ENCODE peak calls at places on chromosomes 4 and X, in five cellular contexts. I is effector memory CD4-positive, alpha-beta T cell; X is lung; Y is MG63; R is aorta. H is an unnamed sample.

GRCh38 chr4:140038031-140038533 is 115.9 kb downstream of the MAML3 start:
- DNase-seq in I (no peak), X (no peak), Y (no peak), R (no peak), H (no peak)

GRCh38 chr4:37685726-37686372 is 327 bp downstream of the RELL1 start:
- DNase-seq in I (peak; percentile 38), X (peak; percentile 48), Y (peak; percentile 48), R (peak; percentile 74), H (peak; percentile 58)

GRCh38 chr4:153616005-153616555 is 68.0 kb upstream of the TLR2 start:
- DNase-seq in I (no peak), X (no peak), Y (no peak), R (no peak), H (no peak)

GRCh38 chr4:83552924-83553323 is 17.0 kb downstream of the GPAT3 start:
- DNase-seq in I (no peak), X (no peak), Y (no peak), R (no peak), H (no peak)

GRCh38 chrX:149499766-149500165 is 5.3 kb downstream of the IDS start:
- DNase-seq in I (no peak), X (no peak), Y (no peak), R (no peak), H (no peak)

GRCh38 chr4:17667253-17667652 is 52.8 kb downstream of the MED28 start:
- DNase-seq in I (no peak), X (no peak), Y (no peak), R (no peak), H (no peak)

GRCh38 chr4:108068422-108068821 is 78.7 kb downstream of the HADH start:
- DNase-seq in I (no peak), X (no peak), Y (no peak), R (no peak), H (no peak)

GRCh38 chrX:110218591-110218990 is 99.3 kb downstream of the AMMECR1 start:
- DNase-seq in I (no peak), X (no peak), Y (no peak), R (no peak), H (no peak)

GRCh38 chr4:44145868-44146267 is 302.7 kb downstream of the KCTD8 start:
- DNase-seq in I (no peak), X (no peak), Y (no peak), R (no peak), H (no peak)

GRCh38 chr4:30716158-30716557 is 4.0 kb upstream of the PCDH7 start:
- DNase-seq in I (no peak), X (no peak), Y (no peak), R (no peak), H (no peak)

GRCh38 chr4:76311896-76312331 is 5.4 kb downstream of the STBD1 start:
- DNase-seq in I (no peak), X (no peak), Y (no peak), R (no peak), H (no peak)

GRCh38 chrX:11423362-11423818 is 130.2 kb downstream of the AMELX start:
- DNase-seq in I (no peak), X (peak; percentile 33), Y (peak; percentile 48), R (peak; percentile 65), H (no peak)

GRCh38 chr4:87031946-87032345 is 97.1 kb downstream of the AFF1 start:
- DNase-seq in I (no peak), X (no peak), Y (no peak), R (no peak), H (no peak)

GRCh38 chrX:152220612-152221011 is 82.2 kb upstream of the MAGEA10 start:
- DNase-seq in I (no peak), X (no peak), Y (peak; percentile 5), R (no peak), H (no peak)

GRCh38 chr4:87541521-87541920 is 12.3 kb upstream of the SPARCL1 start:
- DNase-seq in I (no peak), X (no peak), Y (no peak), R (no peak), H (no peak)

GRCh38 chr4:147286846-147287587 is 193.9 kb upstream of the EDNRA start:
- DNase-seq in I (no peak), X (no peak), Y (no peak), R (no peak), H (no peak)

GRCh38 chrX:2552621-2553297 is 52.0 kb upstream of the DHRSX start:
- DNase-seq in I (no peak), X (no peak), Y (no peak), R (no peak), H (no peak)

GRCh38 chr4:56870927-56871326 is 36.8 kb upstream of the REST start:
- DNase-seq in I (no peak), X (no peak), Y (no peak), R (no peak), H (no peak)

GRCh38 chrX:21975827-21976226 is 35.3 kb downstream of the SMS start:
- DNase-seq in I (no peak), X (no peak), Y (no peak), R (no peak), H (no peak)

GRCh38 chr4:112075129-112075753 is 70.0 kb upstream of the FAM241A start:
- DNase-seq in I (no peak), X (peak; percentile 30), Y (no peak), R (no peak), H (no peak)

GRCh38 chrX:91414710-91415109 is 19.9 kb upstream of the PABPC5 start:
- DNase-seq in I (no peak), X (no peak), Y (no peak), R (no peak), H (no peak)

GRCh38 chr4:33465565-33465964 is 2745.4 kb downstream of the PCDH7 start:
- DNase-seq in I (no peak), X (no peak), Y (no peak), R (no peak), H (no peak)

GRCh38 chrX:49172280-49172780 is 632 bp downstream of the PLP2 start:
- DNase-seq in I (peak; percentile 52), X (peak; percentile 70), Y (peak; percentile 77), R (peak; percentile 74), H (peak; percentile 67)

GRCh38 chr4:76892601-76893000 is 5.3 kb downstream of the SOWAHB start:
- DNase-seq in I (no peak), X (no peak), Y (no peak), R (no peak), H (no peak)

GRCh38 chr4:39637572-39638357 is 900 bp downstream of the SMIM14 start:
- DNase-seq in I (no peak), X (peak; percentile 63), Y (peak; percentile 52), R (peak; percentile 74), H (peak; percentile 60)

GRCh38 chr4:65668201-65669007 is 1.9 kb downstream of the EPHA5 start:
- DNase-seq in I (no peak), X (no peak), Y (peak; percentile 63), R (peak; percentile 30), H (no peak)
- H3K4me3 ChIP-seq in I (no peak overlapping the region), X (no peak overlapping the region), Y (peak overlapping the region; percentile 81), R (no peak overlapping the region), H (peak overlapping the region; percentile 61)

DNA sequence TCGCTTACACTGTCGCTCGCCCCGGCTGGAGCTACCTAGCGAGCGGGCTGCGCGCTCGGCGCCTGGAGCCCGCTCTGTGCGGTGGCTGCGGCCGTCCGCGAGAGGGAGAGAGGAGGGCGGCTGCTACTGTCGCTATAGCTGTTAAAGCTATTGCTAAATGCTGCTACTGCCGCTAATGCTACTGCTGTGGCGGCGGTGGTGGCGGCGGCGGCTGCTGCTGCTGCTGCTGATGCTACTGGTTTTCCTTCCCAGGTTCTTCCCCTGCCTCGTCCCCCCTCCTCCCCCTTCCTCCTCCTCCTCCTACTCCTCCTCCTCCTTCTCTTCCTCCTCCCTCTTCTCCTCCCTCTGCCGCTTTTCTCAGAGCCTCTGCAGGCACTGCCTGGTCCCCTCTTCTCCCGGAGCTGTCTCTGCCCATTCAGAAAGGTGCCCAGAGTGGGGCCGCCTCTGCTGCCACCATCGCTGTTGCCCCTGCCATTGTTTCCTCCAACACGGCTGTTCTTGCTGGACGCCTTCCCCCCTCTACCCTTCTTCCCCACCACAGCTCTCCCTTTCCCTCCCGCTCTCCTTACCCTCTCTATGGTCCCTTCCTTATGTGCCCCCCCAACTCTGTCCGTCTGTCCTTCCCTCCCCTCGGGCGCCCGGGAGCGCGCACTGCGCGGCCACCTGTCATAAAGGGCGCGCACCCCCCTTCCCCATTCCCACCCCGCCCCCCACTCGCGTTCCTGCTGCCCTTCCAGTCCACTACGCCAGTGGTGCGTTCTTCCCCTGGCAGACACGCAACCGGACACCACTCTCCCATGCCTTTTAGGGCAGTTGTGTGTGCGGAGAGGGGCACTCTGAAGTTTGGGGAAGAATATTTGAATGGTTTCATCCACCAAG is at the start of gene NEXMIF:
- DNase-seq in I (no peak), X (peak; percentile 29), Y (peak; percentile 15), R (peak; percentile 47), H (peak; percentile 18)
- H3K4me3 ChIP-seq in I (peak within 1 kb of the TSS; percentile 35), X (no peak within 1 kb of the TSS), Y (peak within 1 kb of the TSS; percentile 15), R (peak within 1 kb of the TSS; percentile 3), H (peak within 1 kb of the TSS; percentile 66)

DNA sequence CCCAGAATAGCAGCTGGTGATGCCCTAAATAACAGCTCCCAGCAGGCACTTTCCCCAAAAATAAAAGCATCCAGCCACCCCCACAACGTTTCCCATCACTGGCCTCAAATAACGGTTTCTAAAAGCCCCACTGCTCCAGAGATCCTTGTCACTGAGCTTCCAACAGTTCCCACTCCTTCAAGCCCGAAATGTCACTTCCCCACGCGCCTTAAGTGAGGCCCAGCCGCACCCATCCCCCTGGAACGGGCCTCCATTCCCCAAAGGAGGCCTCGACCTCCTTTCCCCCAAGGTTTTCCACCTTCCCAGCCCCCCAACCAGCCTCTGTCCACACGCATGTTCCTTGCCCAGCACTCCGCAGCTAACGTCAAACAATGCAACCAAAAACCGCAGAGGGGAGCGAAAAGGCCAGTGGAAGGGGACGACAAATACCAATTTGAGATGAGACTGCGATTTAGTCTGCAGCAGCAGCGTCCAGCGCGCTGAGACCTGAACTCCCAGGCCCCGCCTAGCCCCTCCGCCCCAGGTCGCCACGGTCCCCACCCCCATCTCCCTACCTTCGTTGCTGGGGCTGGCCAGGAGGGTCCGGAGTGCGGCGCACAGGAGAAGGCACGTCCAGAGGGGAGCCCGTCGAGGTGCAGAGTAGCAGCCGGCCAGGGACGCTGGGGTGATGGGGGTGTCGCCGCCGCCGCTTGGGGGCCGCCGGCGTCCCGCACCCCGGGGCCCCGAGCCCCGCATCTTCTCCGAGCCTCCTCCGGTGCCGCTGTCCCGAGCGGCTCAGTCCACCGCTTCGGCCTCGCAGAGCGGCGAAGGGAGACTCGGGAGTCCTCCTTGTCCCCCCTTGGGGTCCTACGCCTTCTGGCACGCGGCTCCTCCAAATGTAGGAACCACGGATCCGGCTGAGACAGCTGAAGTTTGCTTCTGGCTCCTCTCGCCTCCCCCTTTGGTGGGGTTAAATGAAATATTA is 999 bp downstream of the EPHA5 start:
- DNase-seq in I (no peak), X (no peak), Y (peak; percentile 39), R (peak; percentile 42), H (no peak)
- H3K4me3 ChIP-seq in I (no peak overlapping the region), X (no peak overlapping the region), Y (peak overlapping the region; percentile 81), R (no peak overlapping the region), H (peak overlapping the region; percentile 61)

DNA sequence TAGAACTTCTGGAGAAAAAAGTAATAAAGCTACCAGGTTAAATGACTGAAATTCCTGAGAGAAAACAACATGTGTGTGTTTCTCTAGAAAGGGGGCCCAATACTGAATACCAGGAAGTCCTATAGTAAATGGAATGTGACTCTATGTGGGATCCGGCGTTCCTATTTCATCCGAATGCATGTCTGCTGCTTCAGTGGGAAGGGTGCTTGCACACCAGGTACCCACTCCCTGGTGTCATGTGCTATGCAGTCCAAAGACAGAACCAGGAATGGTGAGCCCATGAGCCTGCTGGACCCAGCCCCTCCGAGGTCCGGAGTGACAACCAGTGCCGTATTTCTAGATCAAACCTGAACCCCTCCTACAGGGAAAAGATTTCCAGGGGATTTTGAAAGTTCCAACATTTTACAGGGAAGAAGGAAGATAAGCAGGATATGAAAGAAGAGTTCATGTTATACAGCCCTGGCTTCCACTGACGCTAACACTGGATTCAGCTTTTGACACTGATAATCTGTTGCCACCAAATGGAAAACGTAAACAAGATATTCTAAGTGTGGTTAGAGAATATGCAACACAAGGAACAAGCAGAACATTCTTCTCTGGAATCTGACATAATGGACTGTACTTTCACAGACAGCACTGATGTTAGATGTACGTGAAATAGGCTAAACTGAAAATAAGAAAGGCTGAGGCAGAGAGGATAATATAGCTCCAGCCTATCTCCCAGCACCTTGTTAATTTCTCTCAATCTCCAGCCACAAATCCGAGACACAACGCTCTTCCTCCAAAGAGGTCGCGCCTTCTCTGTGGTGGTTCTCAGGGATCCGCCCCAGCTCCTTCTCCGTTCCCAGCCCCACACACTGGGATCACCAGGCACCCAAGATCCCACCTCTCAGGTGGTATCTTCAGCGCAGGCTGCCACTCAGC is 725 bp upstream of the CXCL1 start:
- DNase-seq in I (no peak), X (no peak), Y (no peak), R (no peak), H (no peak)
- H3K4me3 ChIP-seq in I (no peak overlapping the region), X (peak overlapping the region; percentile 55), Y (peak overlapping the region; percentile 41), R (peak overlapping the region; percentile 22), H (peak overlapping the region; percentile 75)